ENCODE peak calls at places on chromosomes 4 and X, in eight cellular contexts. One of them, this sample, is unnamed.

GRCh38 chrX:122771933-122772332 is 412.1 kb upstream of the GRIA3 start:
- DNase-seq in aorta: no peak
- DNase-seq in left lung: no peak
- DNase-seq in CD8-positive, alpha-beta memory T cell: no peak
- DNase-seq in tibial artery: no peak
- DNase-seq in H1: no peak
- DNase-seq in neuronal stem cell: no peak
- DNase-seq in psoas muscle: no peak
- DNase-seq in this sample: no peak

GRCh38 chr4:102500371-102501175 is 586 bp upstream of the NFKB1 start:
- DNase-seq in aorta: peak; percentile 82
- DNase-seq in left lung: peak; percentile 52
- DNase-seq in CD8-positive, alpha-beta memory T cell: peak; percentile 24
- DNase-seq in tibial artery: peak; percentile 80
- DNase-seq in H1: no peak
- DNase-seq in neuronal stem cell: peak; percentile 11
- DNase-seq in psoas muscle: peak; percentile 84
- DNase-seq in this sample: no peak

GRCh38 chrX:107787827-107788226 is 10.3 kb downstream of the NCBP2L start:
- DNase-seq in aorta: no peak
- DNase-seq in left lung: no peak
- DNase-seq in CD8-positive, alpha-beta memory T cell: no peak
- DNase-seq in tibial artery: no peak
- DNase-seq in H1: no peak
- DNase-seq in neuronal stem cell: no peak
- DNase-seq in psoas muscle: no peak
- DNase-seq in this sample: no peak

GRCh38 chrX:5644786-5645185 is 583.9 kb downstream of the NLGN4X start:
- DNase-seq in aorta: no peak
- DNase-seq in left lung: no peak
- DNase-seq in CD8-positive, alpha-beta memory T cell: no peak
- DNase-seq in tibial artery: no peak
- DNase-seq in H1: no peak
- DNase-seq in neuronal stem cell: no peak
- DNase-seq in psoas muscle: no peak
- DNase-seq in this sample: no peak

GRCh38 chrX:114584983-114585842 is 1.3 kb downstream of the HTR2C start:
- DNase-seq in aorta: no peak
- DNase-seq in left lung: no peak
- DNase-seq in CD8-positive, alpha-beta memory T cell: no peak
- DNase-seq in tibial artery: no peak
- DNase-seq in H1: no peak
- DNase-seq in neuronal stem cell: no peak
- DNase-seq in psoas muscle: no peak
- DNase-seq in this sample: no peak

GRCh38 chrX:24525455-24525854 is 60.4 kb downstream of the PDK3 start:
- DNase-seq in aorta: no peak
- DNase-seq in left lung: no peak
- DNase-seq in CD8-positive, alpha-beta memory T cell: no peak
- DNase-seq in tibial artery: no peak
- DNase-seq in H1: no peak
- DNase-seq in neuronal stem cell: no peak
- DNase-seq in psoas muscle: no peak
- DNase-seq in this sample: no peak

GRCh38 chr4:71147261-71147660 is 153.8 kb downstream of the DCK start:
- DNase-seq in aorta: no peak
- DNase-seq in left lung: no peak
- DNase-seq in CD8-positive, alpha-beta memory T cell: no peak
- DNase-seq in tibial artery: no peak
- DNase-seq in H1: no peak
- DNase-seq in neuronal stem cell: no peak
- DNase-seq in psoas muscle: no peak
- DNase-seq in this sample: no peak

GRCh38 chr4:27828843-27829242 is 968.2 kb downstream of the STIM2 start:
- DNase-seq in aorta: no peak
- DNase-seq in left lung: no peak
- DNase-seq in CD8-positive, alpha-beta memory T cell: no peak
- DNase-seq in tibial artery: no peak
- DNase-seq in H1: no peak
- DNase-seq in neuronal stem cell: no peak
- DNase-seq in psoas muscle: no peak
- DNase-seq in this sample: no peak

GRCh38 chr4:121484633-121485032 is 103.8 kb upstream of the QRFPR start:
- DNase-seq in aorta: no peak
- DNase-seq in left lung: no peak
- DNase-seq in CD8-positive, alpha-beta memory T cell: no peak
- DNase-seq in tibial artery: no peak
- DNase-seq in H1: no peak
- DNase-seq in neuronal stem cell: peak; percentile 8
- DNase-seq in psoas muscle: no peak
- DNase-seq in this sample: no peak

GRCh38 chr4:73127839-73128448 is 58.4 kb upstream of the COX18 start:
- DNase-seq in aorta: no peak
- DNase-seq in left lung: no peak
- DNase-seq in CD8-positive, alpha-beta memory T cell: no peak
- DNase-seq in tibial artery: no peak
- DNase-seq in H1: no peak
- DNase-seq in neuronal stem cell: no peak
- DNase-seq in psoas muscle: no peak
- DNase-seq in this sample: no peak

GRCh38 chr4:158125325-158125724 is 47.5 kb downstream of the GASK1B start:
- DNase-seq in aorta: no peak
- DNase-seq in left lung: no peak
- DNase-seq in CD8-positive, alpha-beta memory T cell: no peak
- DNase-seq in tibial artery: no peak
- DNase-seq in H1: no peak
- DNase-seq in neuronal stem cell: no peak
- DNase-seq in psoas muscle: no peak
- DNase-seq in this sample: no peak

GRCh38 chr4:187184513-187184912 is 460.9 kb upstream of the FAT1 start:
- DNase-seq in aorta: no peak
- DNase-seq in left lung: no peak
- DNase-seq in CD8-positive, alpha-beta memory T cell: no peak
- DNase-seq in tibial artery: no peak
- DNase-seq in H1: no peak
- DNase-seq in neuronal stem cell: no peak
- DNase-seq in psoas muscle: no peak
- DNase-seq in this sample: no peak

GRCh38 chrX:139823806-139824205 is 109.0 kb downstream of the ATP11C start:
- DNase-seq in aorta: no peak
- DNase-seq in left lung: no peak
- DNase-seq in CD8-positive, alpha-beta memory T cell: no peak
- DNase-seq in tibial artery: peak; percentile 68
- DNase-seq in H1: no peak
- DNase-seq in neuronal stem cell: no peak
- DNase-seq in psoas muscle: no peak
- DNase-seq in this sample: no peak

GRCh38 chr4:125244848-125245450 is 69.8 kb upstream of the FAT4 start:
- DNase-seq in aorta: no peak
- DNase-seq in left lung: no peak
- DNase-seq in CD8-positive, alpha-beta memory T cell: no peak
- DNase-seq in tibial artery: no peak
- DNase-seq in H1: no peak
- DNase-seq in neuronal stem cell: no peak
- DNase-seq in psoas muscle: no peak
- DNase-seq in this sample: no peak

GRCh38 chrX:153948002-153948466 is 3.6 kb upstream of the RENBP start:
- DNase-seq in aorta: no peak
- DNase-seq in left lung: no peak
- DNase-seq in CD8-positive, alpha-beta memory T cell: no peak
- DNase-seq in tibial artery: no peak
- DNase-seq in H1: no peak
- DNase-seq in neuronal stem cell: no peak
- DNase-seq in psoas muscle: no peak
- DNase-seq in this sample: no peak

GRCh38 chr4:186553717-186554116 is 1.6 kb downstream of the MTNR1A start:
- DNase-seq in aorta: no peak
- DNase-seq in left lung: no peak
- DNase-seq in CD8-positive, alpha-beta memory T cell: no peak
- DNase-seq in tibial artery: no peak
- DNase-seq in H1: no peak
- DNase-seq in neuronal stem cell: no peak
- DNase-seq in psoas muscle: no peak
- DNase-seq in this sample: no peak

GRCh38 chr4:38290360-38290759 is 330.2 kb downstream of the PTTG2 start:
- DNase-seq in aorta: no peak
- DNase-seq in left lung: no peak
- DNase-seq in CD8-positive, alpha-beta memory T cell: no peak
- DNase-seq in tibial artery: no peak
- DNase-seq in H1: no peak
- DNase-seq in neuronal stem cell: no peak
- DNase-seq in psoas muscle: no peak
- DNase-seq in this sample: no peak

GRCh38 chrX:41180194-41180902 is 95.1 kb downstream of the USP9X start:
- DNase-seq in aorta: no peak
- DNase-seq in left lung: peak; percentile 43
- DNase-seq in CD8-positive, alpha-beta memory T cell: peak; percentile 5
- DNase-seq in tibial artery: no peak
- DNase-seq in H1: no peak
- DNase-seq in neuronal stem cell: no peak
- DNase-seq in psoas muscle: no peak
- DNase-seq in this sample: no peak

GRCh38 chrX:139204903-139205667 is 325.5 kb upstream of the F9 start:
- DNase-seq in aorta: peak; percentile 75
- DNase-seq in left lung: no peak
- DNase-seq in CD8-positive, alpha-beta memory T cell: no peak
- DNase-seq in tibial artery: no peak
- DNase-seq in H1: peak; percentile 57
- DNase-seq in neuronal stem cell: no peak
- DNase-seq in psoas muscle: peak; percentile 84
- DNase-seq in this sample: no peak

GRCh38 chr4:147054241-147054902 is 108.7 kb upstream of the TTC29 start:
- DNase-seq in aorta: no peak
- DNase-seq in left lung: no peak
- DNase-seq in CD8-positive, alpha-beta memory T cell: no peak
- DNase-seq in tibial artery: no peak
- DNase-seq in H1: no peak
- DNase-seq in neuronal stem cell: no peak
- DNase-seq in psoas muscle: no peak
- DNase-seq in this sample: no peak

GRCh38 chrX:25523574-25523973 is 507.8 kb upstream of the ARX start:
- DNase-seq in aorta: no peak
- DNase-seq in left lung: no peak
- DNase-seq in CD8-positive, alpha-beta memory T cell: no peak
- DNase-seq in tibial artery: no peak
- DNase-seq in H1: peak; percentile 42
- DNase-seq in neuronal stem cell: peak; percentile 12
- DNase-seq in psoas muscle: no peak
- DNase-seq in this sample: peak; percentile 7

GRCh38 chrX:50206753-50207152 is 2.2 kb downstream of the CCNB3 start:
- DNase-seq in aorta: no peak
- DNase-seq in left lung: no peak
- DNase-seq in CD8-positive, alpha-beta memory T cell: no peak
- DNase-seq in tibial artery: no peak
- DNase-seq in H1: no peak
- DNase-seq in neuronal stem cell: no peak
- DNase-seq in psoas muscle: no peak
- DNase-seq in this sample: no peak

GRCh38 chrX:50202539-50202938 is 1.7 kb upstream of the AKAP4 start:
- DNase-seq in aorta: no peak
- DNase-seq in left lung: no peak
- DNase-seq in CD8-positive, alpha-beta memory T cell: no peak
- DNase-seq in tibial artery: no peak
- DNase-seq in H1: no peak
- DNase-seq in neuronal stem cell: no peak
- DNase-seq in psoas muscle: no peak
- DNase-seq in this sample: no peak

GRCh38 chrX:50200907-50201306 is at the start of gene AKAP4:
- DNase-seq in aorta: no peak
- DNase-seq in left lung: no peak
- DNase-seq in CD8-positive, alpha-beta memory T cell: no peak
- DNase-seq in tibial artery: no peak
- DNase-seq in H1: no peak
- DNase-seq in neuronal stem cell: no peak
- DNase-seq in psoas muscle: no peak
- DNase-seq in this sample: no peak

DNA sequence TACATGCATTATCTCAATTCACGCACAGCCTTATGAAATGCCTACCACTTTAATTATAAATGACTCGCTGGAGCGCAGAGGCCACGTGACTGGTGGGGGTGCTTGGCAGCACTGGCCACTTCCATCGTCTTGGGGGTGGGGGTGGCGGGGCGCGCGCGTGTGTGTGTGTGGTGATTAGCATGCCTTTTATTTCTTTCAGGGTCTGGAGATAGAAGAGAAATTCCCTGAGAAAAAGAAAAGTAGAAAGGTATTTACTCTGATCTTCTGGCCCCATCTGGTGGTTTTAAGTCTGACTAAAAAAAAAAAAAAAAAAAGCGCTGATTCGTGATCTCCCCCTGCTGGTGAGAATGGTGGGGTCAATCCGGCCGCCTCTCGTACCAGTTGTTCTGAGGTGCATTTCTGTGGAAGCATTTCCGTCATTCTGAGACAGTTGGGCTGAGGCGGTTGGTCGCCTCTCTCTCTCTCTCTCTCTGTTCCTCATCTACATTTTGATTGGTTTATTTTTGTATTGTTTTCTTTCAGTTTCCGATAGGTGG is at the start of gene CCNB3:
- DNase-seq in aorta: peak; percentile 86
- DNase-seq in left lung: peak; percentile 56
- DNase-seq in CD8-positive, alpha-beta memory T cell: peak; percentile 50
- DNase-seq in tibial artery: peak; percentile 74
- DNase-seq in H1: peak; percentile 55
- DNase-seq in neuronal stem cell: peak; percentile 24
- DNase-seq in psoas muscle: peak; percentile 79
- DNase-seq in this sample: no peak
- H3K4me3 ChIP-seq in aorta: no peak within 1 kb of the TSS
- H3K4me3 ChIP-seq in left lung: no peak within 1 kb of the TSS
- H3K4me3 ChIP-seq in CD8-positive, alpha-beta memory T cell: peak within 1 kb of the TSS; percentile 45
- H3K4me3 ChIP-seq in tibial artery: peak within 1 kb of the TSS; percentile 36
- H3K4me3 ChIP-seq in H1: peak within 1 kb of the TSS; percentile 49
- H3K4me3 ChIP-seq in neuronal stem cell: no peak within 1 kb of the TSS
- H3K4me3 ChIP-seq in psoas muscle: peak within 1 kb of the TSS; percentile 52
- H3K4me3 ChIP-seq in this sample: no peak within 1 kb of the TSS

GRCh38 chr4:2806392-2807355 is 13.8 kb downstream of the SH3BP2 start:
- DNase-seq in aorta: no peak
- DNase-seq in left lung: peak; percentile 77
- DNase-seq in CD8-positive, alpha-beta memory T cell: no peak
- DNase-seq in tibial artery: no peak
- DNase-seq in H1: no peak
- DNase-seq in neuronal stem cell: no peak
- DNase-seq in psoas muscle: peak; percentile 84
- DNase-seq in this sample: no peak
- H3K27ac ChIP-seq in aorta: no peak overlapping the region
- H3K27ac ChIP-seq in left lung: peak overlapping the region; percentile 81
- H3K27ac ChIP-seq in CD8-positive, alpha-beta memory T cell: no peak overlapping the region
- H3K27ac ChIP-seq in tibial artery: no peak overlapping the region
- H3K27ac ChIP-seq in H1: no peak overlapping the region
- H3K27ac ChIP-seq in neuronal stem cell: no peak overlapping the region
- H3K27ac ChIP-seq in psoas muscle: no peak overlapping the region
- H3K27ac ChIP-seq in this sample: no peak overlapping the region

GRCh38 chr4:87360338-87360935 is 30.6 kb downstream of the HSD17B11 start:
- DNase-seq in aorta: no peak
- DNase-seq in left lung: no peak
- DNase-seq in CD8-positive, alpha-beta memory T cell: no peak
- DNase-seq in tibial artery: no peak
- DNase-seq in H1: no peak
- DNase-seq in neuronal stem cell: no peak
- DNase-seq in psoas muscle: no peak
- DNase-seq in this sample: no peak
- H3K36me3 ChIP-seq in aorta: peaks cover 3% of the 10 kb centered on the region
- H3K36me3 ChIP-seq in left lung: peaks cover 79% of the 10 kb centered on the region
- H3K36me3 ChIP-seq in CD8-positive, alpha-beta memory T cell: peaks cover 21% of the 10 kb centered on the region
- H3K36me3 ChIP-seq in tibial artery: peaks cover 69% of the 10 kb centered on the region
- H3K36me3 ChIP-seq in H1: no peaks in the 10 kb centered on the region
- H3K36me3 ChIP-seq in neuronal stem cell: peaks cover 2% of the 10 kb centered on the region
- H3K36me3 ChIP-seq in psoas muscle: peaks cover 12% of the 10 kb centered on the region
- H3K36me3 ChIP-seq in this sample: no peaks in the 10 kb centered on the region

GRCh38 chrX:37684918-37685317 is 673 bp upstream of the XK start:
- DNase-seq in aorta: no peak
- DNase-seq in left lung: no peak
- DNase-seq in CD8-positive, alpha-beta memory T cell: no peak
- DNase-seq in tibial artery: no peak
- DNase-seq in H1: no peak
- DNase-seq in neuronal stem cell: no peak
- DNase-seq in psoas muscle: no peak
- DNase-seq in this sample: no peak
- H3K4me3 ChIP-seq in aorta: no peak overlapping the region
- H3K4me3 ChIP-seq in left lung: no peak overlapping the region
- H3K4me3 ChIP-seq in CD8-positive, alpha-beta memory T cell: no peak overlapping the region
- H3K4me3 ChIP-seq in tibial artery: peak overlapping the region; percentile 68
- H3K4me3 ChIP-seq in H1: peak overlapping the region; percentile 50
- H3K4me3 ChIP-seq in neuronal stem cell: no peak overlapping the region
- H3K4me3 ChIP-seq in psoas muscle: peak overlapping the region; percentile 67
- H3K4me3 ChIP-seq in this sample: no peak overlapping the region

This sample was measured in iPS DF 6.9.